ENCODE peak calls at places on chromosomes 1 and 21, in six cellular contexts. I, Z, A, U, K and T are unnamed samples. For H3K4me1, the result is how much of the 10 kb centered on the place peaks cover.

GRCh38 chr1:232218955-232219865 is 410.7 kb downstream of the SIPA1L2 start:
- DNase-seq in Z (no peak), A (no peak), I (no peak), U (no peak), K (no peak), T (no peak)

GRCh38 chr1:228438266-228438665 is 21.6 kb upstream of the TRIM17 start:
- DNase-seq in U (no peak), A (no peak), K (no peak), Z (no peak), I (no peak), T (no peak)

GRCh38 chr1:231442735-231443134 is 20.6 kb upstream of the EGLN1 start:
- DNase-seq in K (no peak), I (no peak), U (peak), Z (no peak), A (no peak), T (no peak)

GRCh38 chr1:218991089-218991488 is 182.6 kb upstream of the LYPLAL1 start:
- DNase-seq in K (no peak), Z (no peak), U (no peak), I (no peak), A (no peak), T (no peak)

GRCh38 chr21:29939859-29940245 is at the start of gene GRIK1:
- DNase-seq in K (no peak), I (no peak), U (no peak), A (peak), Z (peak), T (peak)

GRCh38 chr1:58391056-58391455 is 155.5 kb downstream of the OMA1 start:
- DNase-seq in U (no peak), Z (no peak), A (no peak), I (no peak), K (no peak), T (no peak)

GRCh38 chr1:89946532-89946931 is 48.4 kb upstream of the ZNF326 start:
- DNase-seq in U (no peak), A (no peak), Z (no peak), I (peak), K (no peak), T (no peak)

GRCh38 chr1:203537806-203538464 is 44.0 kb downstream of the OPTC start:
- DNase-seq in A (no peak), K (no peak), U (no peak), Z (no peak), I (peak), T (no peak)

GRCh38 chr1:204377800-204378608 is 18.3 kb upstream of the PLEKHA6 start:
- DNase-seq in K (no peak), U (no peak), A (peak), Z (peak), I (no peak), T (no peak)

GRCh38 chr1:57302812-57303607 is 120.8 kb downstream of the DAB1 start:
- DNase-seq in A (no peak), Z (no peak), K (no peak), I (no peak), U (no peak), T (no peak)

GRCh38 chr1:11837767-11838348 is 9.7 kb downstream of the NPPA start:
- DNase-seq in U (no peak), K (no peak), I (no peak), Z (peak), A (no peak), T (no peak)

GRCh38 chr1:188652678-188653077 is 1823.9 kb downstream of the PLA2G4A start:
- DNase-seq in Z (no peak), K (no peak), A (peak), I (peak), U (peak), T (no peak)

DNA sequence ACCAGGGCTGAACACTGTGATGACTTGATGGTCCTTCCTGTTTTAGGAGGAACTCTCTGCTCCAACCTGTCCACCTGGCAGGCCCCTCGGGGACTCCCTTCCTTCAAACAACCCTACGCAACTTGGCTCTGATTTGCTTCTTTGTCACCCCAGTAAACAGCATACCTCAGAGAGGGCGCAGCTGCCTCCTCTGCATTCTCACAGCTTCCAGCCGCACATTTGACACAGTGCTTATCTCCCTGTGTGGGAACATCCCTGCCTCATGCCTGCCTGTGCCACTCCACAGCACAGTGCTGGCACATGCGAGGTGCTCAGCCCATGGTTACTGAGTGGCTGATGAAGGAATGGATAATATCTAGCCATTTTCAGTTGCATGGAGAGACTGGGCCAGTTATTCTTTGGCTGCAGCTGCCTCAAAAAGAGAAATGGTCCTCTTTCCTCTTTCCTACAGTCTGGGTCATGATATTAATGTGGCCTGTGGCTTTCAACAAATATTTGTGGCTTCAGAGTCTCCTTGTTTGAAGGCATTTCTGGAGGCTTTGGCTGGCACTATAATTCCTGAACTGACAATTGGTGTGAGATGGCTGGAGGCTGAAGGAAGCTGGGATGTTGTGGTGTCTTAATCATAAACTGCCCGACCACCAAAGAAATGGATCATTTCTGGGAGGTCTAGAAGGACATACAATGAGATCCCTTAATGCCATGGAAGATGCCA is 77.9 kb downstream of the TENT5C start:
- DNase-seq in Z (no peak), K (no peak), I (peak), A (no peak), U (peak), T (no peak)
- H3K4me1 ChIP-seq in Z (under half), K (under half), I (under half), A (under half), U (under half), T (under half)

GRCh38 chr21:46092026-46092764 is 5.7 kb upstream of the COL6A2 start:
- DNase-seq in K (no peak), A (no peak), I (peak), Z (no peak), U (peak), T (no peak)
- H3K9ac ChIP-seq in K (no peak), A (no peak), I (peak), Z (no peak), U (peak), T (no peak)

GRCh38 chr1:112373841-112374240 is 22.2 kb upstream of the CTTNBP2NL start:
- DNase-seq in A (no peak), Z (no peak), U (no peak), I (no peak), K (no peak), T (no peak)
- H2AK5ac ChIP-seq in A (no peak), Z (no peak), U (no peak), I (no peak), K (no peak), T (no peak)

DNA sequence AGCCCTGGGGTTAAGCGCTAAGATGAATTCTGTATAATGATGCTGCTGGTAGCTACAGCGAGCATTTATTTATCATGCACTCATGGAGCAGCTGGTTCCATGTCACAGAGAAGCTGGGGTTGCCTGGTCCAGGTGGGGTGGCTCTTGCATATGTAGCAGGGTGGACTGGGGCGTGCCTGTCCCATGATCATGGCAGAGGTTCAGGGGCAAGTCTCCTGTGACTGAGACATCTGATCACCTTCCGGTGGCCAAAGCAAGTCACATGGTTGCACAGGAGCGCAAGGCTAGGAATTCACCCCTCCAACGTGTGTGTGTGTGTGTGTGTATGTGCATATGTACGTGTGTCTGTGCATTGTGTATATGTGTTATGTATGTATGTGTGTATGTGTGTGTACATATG is 15.5 kb upstream of the KCNAB2 start:
- DNase-seq in I (no peak), U (no peak), A (no peak), Z (no peak), K (no peak), T (no peak)
- H3K4me1 ChIP-seq in I (under half), U (under half), A (under half), Z (under half), K (under half), T (under half)

GRCh38 chr1:29793101-29793546 is 556.8 kb downstream of the PTPRU start:
- DNase-seq in I (peak), A (peak), K (peak), Z (peak), U (peak), T (peak)
- H3K9ac ChIP-seq in I (no peak), A (no peak), K (no peak), Z (no peak), U (no peak), T (no peak)

GRCh38 chr1:115458426-115459114 is 120.5 kb upstream of the NGF start:
- DNase-seq in K (no peak), Z (no peak), I (no peak), A (no peak), U (no peak), T (no peak)

GRCh38 chr1:115456441-115456961 is 118.5 kb upstream of the NGF start:
- DNase-seq in K (no peak), Z (no peak), A (peak), I (peak), U (no peak), T (no peak)

GRCh38 chr1:115461526-115461925 is 123.5 kb upstream of the NGF start:
- DNase-seq in I (no peak), U (no peak), K (no peak), A (peak), Z (peak), T (no peak)

GRCh38 chr1:115457295-115457694 is 119.2 kb upstream of the NGF start:
- DNase-seq in K (no peak), U (no peak), Z (no peak), I (no peak), A (no peak), T (no peak)

GRCh38 chr1:115459161-115459560 is 121.1 kb upstream of the NGF start:
- DNase-seq in A (no peak), Z (no peak), I (no peak), U (no peak), K (no peak), T (no peak)
- H2AK5ac ChIP-seq in A (no peak), Z (no peak), I (no peak), U (no peak), K (no peak), T (no peak)